ENCODE peak calls at places on chromosomes 2 and 18, in nine cellular contexts. M is NCI-H460; G is naive thymus-derived CD8-positive, alpha-beta T cell; V is uterus; O is activated CD4-positive, alpha-beta T cell treated with anti-CD3 and anti-CD28 coated beads, Interleukin-2, amount 10 ng/mL, durations not matched to agents 24 days and 14 days; Y is ovary; R is colonic mucosa; L is NCI-H1694; S is choroid plexus epithelial cell. X is an unnamed sample.

GRCh38 chr2:232365621-232366321 is 12.8 kb upstream of the ALPP start:
- DNase-seq in S (peak), M (peak), R (no peak), V (no peak), O (peak), L (no peak), G (no peak), Y (no peak), X (no peak)

GRCh38 chr2:134738150-134738865 is 19.5 kb upstream of the TMEM163 start:
- DNase-seq in Y (no peak), L (no peak), O (no peak), S (peak), G (no peak), V (no peak), M (no peak), R (no peak), X (no peak)

GRCh38 chr2:30412392-30413321 is 34.4 kb upstream of the LCLAT1 start:
- DNase-seq in L (no peak), S (no peak), O (no peak), V (peak), M (no peak), G (no peak), R (peak), Y (peak), X (no peak)

GRCh38 chr2:85248741-85249524 is 78.9 kb downstream of the TGOLN2 start:
- DNase-seq in S (peak), L (peak), V (peak), Y (no peak), O (no peak), M (no peak), R (peak), G (no peak), X (peak)

GRCh38 chr2:207473203-207473865 is 56.4 kb upstream of the CREB1 start:
- DNase-seq in M (no peak), Y (peak), O (peak), L (peak), V (peak), G (peak), R (no peak), S (peak), X (peak)

GRCh38 chr2:46460241-46460921 is 19.0 kb upstream of the TMEM247 start:
- DNase-seq in O (no peak), R (no peak), Y (peak), L (no peak), G (no peak), S (no peak), V (no peak), M (no peak), X (peak)

GRCh38 chr2:195756218-195756941 is 99.4 kb downstream of the SLC39A10 start:
- DNase-seq in R (no peak), G (no peak), M (no peak), V (no peak), S (no peak), Y (no peak), L (no peak), O (no peak), X (no peak)

GRCh38 chr18:21191596-21192307 is 50.3 kb upstream of the GREB1L start:
- DNase-seq in Y (no peak), O (peak), V (peak), G (no peak), L (peak), R (peak), M (peak), S (peak), X (peak)

GRCh38 chr2:11043245-11043644 is 112.0 kb upstream of the SLC66A3 start:
- DNase-seq in R (no peak), L (peak), O (no peak), M (no peak), Y (no peak), S (no peak), G (no peak), V (no peak), X (no peak)

GRCh38 chr2:195716466-195716865 is 59.4 kb downstream of the SLC39A10 start:
- DNase-seq in L (no peak), S (no peak), V (no peak), R (no peak), Y (no peak), O (no peak), G (no peak), M (no peak), X (no peak)

GRCh38 chr2:226995625-226996041 is 159.8 kb downstream of the RHBDD1 start:
- DNase-seq in L (no peak), Y (peak), O (no peak), S (peak), G (no peak), M (no peak), V (no peak), R (no peak), X (no peak)

GRCh38 chr18:6054443-6054842 is 159.1 kb upstream of the TMEM200C start:
- DNase-seq in Y (no peak), G (no peak), M (no peak), L (no peak), O (no peak), S (no peak), R (no peak), V (no peak), X (no peak)

GRCh38 chr2:8552264-8552913 is 129.5 kb upstream of the ID2 start:
- DNase-seq in S (no peak), M (no peak), O (no peak), Y (no peak), V (peak), G (peak), R (peak), L (no peak), X (no peak)

GRCh38 chr18:8319798-8320477 is 289.3 kb upstream of the RAB12 start:
- DNase-seq in L (no peak), R (no peak), G (no peak), M (no peak), V (no peak), O (no peak), Y (no peak), S (no peak), X (no peak)

GRCh38 chr2:234768608-234769196 is 183.1 kb upstream of the SH3BP4 start:
- DNase-seq in Y (no peak), V (no peak), G (no peak), L (no peak), O (no peak), S (no peak), M (no peak), R (no peak), X (no peak)

GRCh38 chr2:36478332-36478738 is 119.6 kb downstream of the FEZ2 start:
- DNase-seq in L (no peak), Y (peak), R (peak), M (no peak), G (no peak), O (no peak), S (peak), V (peak), X (peak)

GRCh38 chr18:50716902-50717301 is 102.9 kb downstream of the MRO start:
- DNase-seq in M (no peak), L (no peak), O (no peak), G (no peak), Y (no peak), S (no peak), V (no peak), R (no peak), X (no peak)

GRCh38 chr2:239331560-239331959 is 69.3 kb downstream of the HDAC4 start:
- DNase-seq in G (no peak), L (no peak), M (no peak), R (no peak), S (no peak), V (peak), O (no peak), Y (peak), X (no peak)

GRCh38 chr2:45591073-45591472 is 20.0 kb downstream of the SRBD1 start:
- DNase-seq in L (no peak), Y (no peak), V (no peak), S (peak), G (no peak), R (no peak), M (no peak), O (no peak), X (no peak)

GRCh38 chr18:47858607-47859006 is 71.9 kb downstream of the SMAD2 start:
- DNase-seq in O (no peak), R (no peak), S (no peak), L (no peak), V (no peak), M (no peak), Y (no peak), G (no peak), X (no peak)

GRCh38 chr2:16777123-16777872 is 111.7 kb upstream of the CYRIA start:
- DNase-seq in O (no peak), G (no peak), L (no peak), R (no peak), S (no peak), Y (no peak), V (no peak), M (no peak), X (no peak)

GRCh38 chr2:120551540-120551939 is 184.1 kb upstream of the GLI2 start:
- DNase-seq in O (no peak), V (no peak), R (no peak), M (no peak), G (no peak), Y (no peak), S (peak), L (no peak), X (no peak)

GRCh38 chr2:176931588-176932563 is 280.7 kb upstream of the HNRNPA3 start:
- DNase-seq in S (peak), V (no peak), O (peak), M (peak), Y (no peak), R (no peak), G (no peak), L (no peak), X (peak)

GRCh38 chr18:24219561-24220317 is 80.9 kb downstream of the CABYR start:
- DNase-seq in G (no peak), M (no peak), V (no peak), S (no peak), O (no peak), R (no peak), Y (no peak), L (no peak), X (no peak)

GRCh38 chr2:74867841-74868658 is 34.1 kb downstream of the HK2 start:
- DNase-seq in Y (peak), L (no peak), R (no peak), G (no peak), M (no peak), S (peak), V (no peak), O (no peak), X (no peak)

GRCh38 chr2:23526114-23526513 is 141.1 kb downstream of the KLHL29 start:
- DNase-seq in R (no peak), G (no peak), L (no peak), Y (no peak), S (no peak), V (no peak), M (no peak), O (no peak), X (no peak)

GRCh38 chr2:185145316-185146121 is 547.2 kb downstream of the ZNF804A start:
- DNase-seq in G (no peak), Y (no peak), R (no peak), S (no peak), V (no peak), M (no peak), L (no peak), O (no peak), X (no peak)

GRCh38 chr2:9692392-9693137 is 61.8 kb upstream of the YWHAQ start:
- DNase-seq in S (no peak), V (no peak), L (no peak), M (no peak), O (no peak), Y (no peak), R (no peak), G (no peak), X (no peak)

GRCh38 chr2:176186024-176186423 is 2.4 kb upstream of the HOXD1 start:
- DNase-seq in G (no peak), L (no peak), M (no peak), O (no peak), V (no peak), R (no peak), S (no peak), Y (no peak), X (no peak)

GRCh38 chr2:152962446-152962845 is 244.0 kb downstream of the ARL6IP6 start:
- DNase-seq in O (no peak), S (no peak), Y (no peak), M (no peak), L (no peak), G (no peak), V (no peak), R (no peak), X (no peak)

GRCh38 chr2:126835261-126835660 is 63.4 kb upstream of the TEX51 start:
- DNase-seq in O (no peak), M (no peak), L (no peak), Y (no peak), G (no peak), S (no peak), R (no peak), V (no peak), X (no peak)

GRCh38 chr2:86825020-86825727 is 34.5 kb upstream of the CD8A start:
- DNase-seq in Y (no peak), R (no peak), V (no peak), O (no peak), S (no peak), M (no peak), L (no peak), G (peak), X (no peak)

GRCh38 chr2:67515538-67515937 is 118.4 kb downstream of the ETAA1 start:
- DNase-seq in Y (no peak), G (no peak), O (no peak), L (no peak), R (no peak), M (no peak), S (no peak), V (no peak), X (no peak)

GRCh38 chr18:55326134-55326533 is 261.9 kb downstream of the TCF4 start:
- DNase-seq in V (no peak), O (no peak), R (no peak), S (no peak), G (no peak), Y (no peak), M (no peak), L (no peak), X (no peak)

GRCh38 chr2:66675596-66675995 is 240.7 kb downstream of the MEIS1 start:
- DNase-seq in M (no peak), O (no peak), V (no peak), L (no peak), Y (no peak), R (no peak), S (no peak), G (no peak), X (no peak)

GRCh38 chr2:43605079-43605655 is 9.3 kb upstream of the THADA start:
- DNase-seq in M (peak), S (peak), R (no peak), L (peak), G (no peak), V (no peak), O (peak), Y (peak), X (peak)

GRCh38 chr2:32691678-32692077 is 63.8 kb downstream of the TTC27 start:
- DNase-seq in L (no peak), V (no peak), Y (no peak), S (no peak), G (no peak), O (no peak), M (no peak), R (no peak), X (no peak)

GRCh38 chr2:168239281-168239680 is 8.1 kb downstream of the STK39 start:
- DNase-seq in S (no peak), V (no peak), M (no peak), R (no peak), Y (no peak), G (no peak), L (no peak), O (no peak), X (no peak)

GRCh38 chr2:10471956-10472355 is 23.8 kb upstream of the ODC1 start:
- DNase-seq in G (no peak), V (no peak), Y (no peak), L (no peak), M (no peak), O (no peak), S (no peak), R (no peak), X (no peak)

GRCh38 chr2:23146011-23146410 is 239.0 kb upstream of the KLHL29 start:
- DNase-seq in V (no peak), L (no peak), Y (no peak), O (no peak), R (no peak), G (no peak), M (no peak), S (no peak), X (no peak)

X was measured in COLO829.